ENCODE peak calls at places on chromosomes 11 and 22, in six cellular contexts. One of them, this sample, is unnamed.

GRCh38 chr11:78560826-78561484 is 13.7 kb downstream of the NARS2 start:
- DNase-seq in pancreas: no peak
- DNase-seq in upper lobe of left lung: no peak
- DNase-seq in HCT116: no peak
- DNase-seq in PC-9: no peak
- DNase-seq in sigmoid colon: no peak
- DNase-seq in this sample: no peak

GRCh38 chr11:61629082-61629481 is 48.2 kb upstream of the SYT7 start:
- DNase-seq in PC-9: no peak
- DNase-seq in HCT116: no peak
- DNase-seq in sigmoid colon: no peak
- DNase-seq in upper lobe of left lung: no peak
- DNase-seq in pancreas: no peak
- DNase-seq in this sample: no peak

GRCh38 chr11:100821198-100821597 is 134.1 kb downstream of the ARHGAP42 start:
- DNase-seq in pancreas: no peak
- DNase-seq in PC-9: no peak
- DNase-seq in sigmoid colon: no peak
- DNase-seq in upper lobe of left lung: no peak
- DNase-seq in HCT116: no peak
- DNase-seq in this sample: no peak

GRCh38 chr11:44112083-44112865 is 16.8 kb downstream of the EXT2 start:
- DNase-seq in HCT116: no peak
- DNase-seq in PC-9: no peak
- DNase-seq in pancreas: no peak
- DNase-seq in sigmoid colon: no peak
- DNase-seq in upper lobe of left lung: no peak
- DNase-seq in this sample: peak

GRCh38 chr11:134951305-134951700 is 539.3 kb upstream of the B3GAT1 start:
- DNase-seq in HCT116: no peak
- DNase-seq in upper lobe of left lung: no peak
- DNase-seq in sigmoid colon: no peak
- DNase-seq in pancreas: no peak
- DNase-seq in PC-9: no peak
- DNase-seq in this sample: no peak

GRCh38 chr11:48177661-48178060 is 38.9 kb upstream of the OR4B1 start:
- DNase-seq in HCT116: no peak
- DNase-seq in sigmoid colon: no peak
- DNase-seq in upper lobe of left lung: no peak
- DNase-seq in PC-9: no peak
- DNase-seq in pancreas: no peak
- DNase-seq in this sample: no peak

GRCh38 chr22:43900206-43900605 is 8.4 kb upstream of the PNPLA5 start:
- DNase-seq in upper lobe of left lung: no peak
- DNase-seq in PC-9: no peak
- DNase-seq in pancreas: no peak
- DNase-seq in HCT116: no peak
- DNase-seq in sigmoid colon: no peak
- DNase-seq in this sample: no peak

GRCh38 chr11:83736689-83737088 is 450.5 kb upstream of the CCDC90B start:
- DNase-seq in upper lobe of left lung: no peak
- DNase-seq in pancreas: no peak
- DNase-seq in sigmoid colon: no peak
- DNase-seq in PC-9: no peak
- DNase-seq in HCT116: no peak
- DNase-seq in this sample: no peak

GRCh38 chr22:41152902-41153301 is 52.2 kb upstream of the L3MBTL2 start:
- DNase-seq in PC-9: no peak
- DNase-seq in HCT116: no peak
- DNase-seq in pancreas: no peak
- DNase-seq in upper lobe of left lung: no peak
- DNase-seq in sigmoid colon: no peak
- DNase-seq in this sample: no peak

GRCh38 chr22:32823024-32823730 is 21.7 kb downstream of the TIMP3 start:
- DNase-seq in upper lobe of left lung: no peak
- DNase-seq in sigmoid colon: peak
- DNase-seq in HCT116: peak
- DNase-seq in PC-9: peak
- DNase-seq in pancreas: peak
- DNase-seq in this sample: no peak

GRCh38 chr11:65014146-65014960 is at the start of gene ARL2:
- DNase-seq in upper lobe of left lung: peak
- DNase-seq in HCT116: no peak
- DNase-seq in pancreas: peak
- DNase-seq in PC-9: no peak
- DNase-seq in sigmoid colon: no peak
- DNase-seq in this sample: peak

DNA sequence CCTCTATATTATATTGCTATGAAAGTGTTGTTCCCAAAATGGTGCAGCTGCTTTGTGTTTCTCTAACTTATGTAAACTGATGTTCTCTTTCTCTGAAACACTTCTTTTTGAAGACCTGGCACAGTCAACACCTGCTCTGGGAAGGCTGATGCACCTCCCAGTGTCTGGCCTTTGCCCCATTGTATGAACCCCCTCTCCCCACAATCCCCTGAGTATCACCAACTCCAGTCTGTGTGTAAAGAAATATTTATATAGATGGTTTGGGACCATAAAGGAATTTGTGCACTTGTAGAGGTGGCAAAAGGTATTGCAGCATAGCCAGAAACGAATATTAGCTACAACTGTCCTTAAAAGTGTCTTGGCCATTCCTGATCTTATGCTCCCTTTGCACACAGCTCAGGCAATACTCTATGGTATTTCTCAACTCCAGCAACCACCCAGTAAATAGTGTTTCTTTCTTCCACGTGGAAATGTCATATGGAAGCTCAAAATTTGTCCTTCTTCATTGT is 365.2 kb upstream of the DDI1 start:
- DNase-seq in PC-9: no peak
- DNase-seq in sigmoid colon: no peak
- DNase-seq in upper lobe of left lung: no peak
- DNase-seq in pancreas: no peak
- DNase-seq in HCT116: no peak
- DNase-seq in this sample: no peak
- TF ChIP-seq CTCF in PC-9: no peak
- TF ChIP-seq CTCF in sigmoid colon: no peak
- TF ChIP-seq CTCF in upper lobe of left lung: no peak
- TF ChIP-seq CTCF in pancreas: no peak
- TF ChIP-seq CTCF in HCT116: peak
- TF ChIP-seq CTCF in this sample: no peak

GRCh38 chr11:128499613-128500213 is 87.6 kb downstream of the ETS1 start:
- DNase-seq in sigmoid colon: no peak
- DNase-seq in upper lobe of left lung: no peak
- DNase-seq in HCT116: no peak
- DNase-seq in PC-9: no peak
- DNase-seq in pancreas: no peak
- DNase-seq in this sample: no peak
- H3K27ac ChIP-seq in sigmoid colon: peak
- H3K27ac ChIP-seq in upper lobe of left lung: peak
- H3K27ac ChIP-seq in HCT116: no peak
- H3K27ac ChIP-seq in PC-9: peak
- H3K27ac ChIP-seq in pancreas: no peak
- H3K27ac ChIP-seq in this sample: peak

GRCh38 chr11:114180301-114181055 is 115.7 kb upstream of the NNMT start:
- DNase-seq in sigmoid colon: no peak
- DNase-seq in HCT116: no peak
- DNase-seq in pancreas: no peak
- DNase-seq in upper lobe of left lung: peak
- DNase-seq in PC-9: no peak
- DNase-seq in this sample: no peak
- TF ChIP-seq CTCF in sigmoid colon: peak
- TF ChIP-seq CTCF in HCT116: peak
- TF ChIP-seq CTCF in pancreas: peak
- TF ChIP-seq CTCF in upper lobe of left lung: peak
- TF ChIP-seq CTCF in PC-9: peak
- TF ChIP-seq CTCF in this sample: no peak

GRCh38 chr22:21641417-21641794 is 696 bp upstream of the SDF2L1 start:
- DNase-seq in upper lobe of left lung: peak
- DNase-seq in PC-9: peak
- DNase-seq in HCT116: no peak
- DNase-seq in sigmoid colon: no peak
- DNase-seq in pancreas: no peak
- DNase-seq in this sample: no peak
- H3K27ac ChIP-seq in upper lobe of left lung: peak
- H3K27ac ChIP-seq in PC-9: peak
- H3K27ac ChIP-seq in HCT116: peak
- H3K27ac ChIP-seq in sigmoid colon: peak
- H3K27ac ChIP-seq in pancreas: peak
- H3K27ac ChIP-seq in this sample: peak

DNA sequence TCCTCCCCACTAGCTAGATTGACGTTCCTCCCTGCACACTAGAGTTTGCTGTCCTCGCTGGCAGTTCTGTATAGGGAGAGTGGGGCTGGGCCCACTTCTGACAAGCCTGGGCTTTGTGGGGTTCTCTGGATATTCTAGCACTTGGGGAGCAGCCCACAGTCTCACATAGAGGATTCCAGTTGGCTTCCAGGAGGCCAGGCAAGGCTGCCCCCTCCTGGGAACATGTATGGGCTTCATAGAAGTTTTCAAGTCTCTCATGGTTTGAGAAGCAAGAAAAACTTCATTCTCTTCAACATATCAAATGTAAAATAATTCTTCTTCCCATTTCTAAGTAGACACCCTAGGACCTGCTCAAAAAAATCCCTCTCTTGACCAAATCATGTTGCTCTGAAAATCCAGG is 87.5 kb downstream of the NAV2 start:
- DNase-seq in HCT116: no peak
- DNase-seq in pancreas: no peak
- DNase-seq in PC-9: no peak
- DNase-seq in upper lobe of left lung: no peak
- DNase-seq in sigmoid colon: no peak
- DNase-seq in this sample: no peak
- TF ChIP-seq CTCF in HCT116: peak
- TF ChIP-seq CTCF in pancreas: no peak
- TF ChIP-seq CTCF in PC-9: no peak
- TF ChIP-seq CTCF in upper lobe of left lung: no peak
- TF ChIP-seq CTCF in sigmoid colon: no peak
- TF ChIP-seq CTCF in this sample: no peak